ENCODE peak calls at places on chromosomes 11 and 22, in six cellular contexts. One of them, this sample, is unnamed.

GRCh38 chr22:31754813-31755212 is 994 bp downstream of the DEPDC5 start:
- DNase-seq in CD8-positive, alpha-beta memory T cell: no peak
- DNase-seq in effector memory CD4-positive, alpha-beta T cell: no peak
- DNase-seq in A549: no peak
- DNase-seq in esophagus squamous epithelium: no peak
- DNase-seq in fibroblast of lung: no peak
- DNase-seq in this sample: no peak

GRCh38 chr11:56890584-56891305 is 98.0 kb upstream of the OR5AK2 start:
- DNase-seq in CD8-positive, alpha-beta memory T cell: no peak
- DNase-seq in A549: no peak
- DNase-seq in fibroblast of lung: no peak
- DNase-seq in effector memory CD4-positive, alpha-beta T cell: no peak
- DNase-seq in esophagus squamous epithelium: no peak
- DNase-seq in this sample: no peak

GRCh38 chr11:95085117-95085825 is 4.4 kb upstream of the ENDOD1 start:
- DNase-seq in esophagus squamous epithelium: no peak
- DNase-seq in A549: no peak
- DNase-seq in fibroblast of lung: no peak
- DNase-seq in CD8-positive, alpha-beta memory T cell: no peak
- DNase-seq in effector memory CD4-positive, alpha-beta T cell: no peak
- DNase-seq in this sample: no peak

GRCh38 chr11:126992804-126993111 is 7.8 kb downstream of the KIRREL3 start:
- DNase-seq in A549: no peak
- DNase-seq in fibroblast of lung: peak; percentile 43
- DNase-seq in esophagus squamous epithelium: no peak
- DNase-seq in effector memory CD4-positive, alpha-beta T cell: no peak
- DNase-seq in CD8-positive, alpha-beta memory T cell: no peak
- DNase-seq in this sample: no peak

GRCh38 chr22:46429327-46429853 is 93.9 kb downstream of the TRMU start:
- DNase-seq in esophagus squamous epithelium: no peak
- DNase-seq in CD8-positive, alpha-beta memory T cell: no peak
- DNase-seq in A549: no peak
- DNase-seq in effector memory CD4-positive, alpha-beta T cell: no peak
- DNase-seq in fibroblast of lung: no peak
- DNase-seq in this sample: no peak

GRCh38 chr11:73461335-73461840 is 85.2 kb downstream of the RELT start:
- DNase-seq in CD8-positive, alpha-beta memory T cell: no peak
- DNase-seq in effector memory CD4-positive, alpha-beta T cell: no peak
- DNase-seq in A549: no peak
- DNase-seq in fibroblast of lung: no peak
- DNase-seq in esophagus squamous epithelium: no peak
- DNase-seq in this sample: no peak

GRCh38 chr11:130891326-130891725 is 25.0 kb downstream of the SNX19 start:
- DNase-seq in effector memory CD4-positive, alpha-beta T cell: no peak
- DNase-seq in CD8-positive, alpha-beta memory T cell: no peak
- DNase-seq in esophagus squamous epithelium: no peak
- DNase-seq in fibroblast of lung: peak; percentile 75
- DNase-seq in A549: no peak
- DNase-seq in this sample: no peak

GRCh38 chr11:118609380-118610219 is 2.2 kb downstream of the PHLDB1 start:
- DNase-seq in A549: no peak
- DNase-seq in CD8-positive, alpha-beta memory T cell: peak; percentile 30
- DNase-seq in esophagus squamous epithelium: no peak
- DNase-seq in fibroblast of lung: peak; percentile 52
- DNase-seq in effector memory CD4-positive, alpha-beta T cell: no peak
- DNase-seq in this sample: no peak

GRCh38 chr11:92865352-92865751 is 104.1 kb upstream of the MTNR1B start:
- DNase-seq in CD8-positive, alpha-beta memory T cell: no peak
- DNase-seq in fibroblast of lung: peak; percentile 38
- DNase-seq in esophagus squamous epithelium: no peak
- DNase-seq in A549: no peak
- DNase-seq in effector memory CD4-positive, alpha-beta T cell: no peak
- DNase-seq in this sample: no peak

GRCh38 chr11:122204206-122204605 is 88.2 kb upstream of the BLID start:
- DNase-seq in esophagus squamous epithelium: no peak
- DNase-seq in effector memory CD4-positive, alpha-beta T cell: no peak
- DNase-seq in fibroblast of lung: no peak
- DNase-seq in A549: no peak
- DNase-seq in CD8-positive, alpha-beta memory T cell: no peak
- DNase-seq in this sample: no peak

GRCh38 chr11:86672007-86672621 is at the start of gene ME3:
- DNase-seq in A549: peak; percentile 60
- DNase-seq in esophagus squamous epithelium: no peak
- DNase-seq in effector memory CD4-positive, alpha-beta T cell: peak; percentile 1
- DNase-seq in fibroblast of lung: peak; percentile 59
- DNase-seq in CD8-positive, alpha-beta memory T cell: peak; percentile 12
- DNase-seq in this sample: peak; percentile 35

GRCh38 chr11:86671386-86672006 is 920 bp downstream of the ME3 start:
- DNase-seq in CD8-positive, alpha-beta memory T cell: no peak
- DNase-seq in fibroblast of lung: peak; percentile 42
- DNase-seq in effector memory CD4-positive, alpha-beta T cell: no peak
- DNase-seq in esophagus squamous epithelium: no peak
- DNase-seq in A549: peak; percentile 44
- DNase-seq in this sample: no peak

GRCh38 chr11:86673872-86674750 is 1.7 kb upstream of the ME3 start:
- DNase-seq in fibroblast of lung: no peak
- DNase-seq in A549: no peak
- DNase-seq in effector memory CD4-positive, alpha-beta T cell: no peak
- DNase-seq in CD8-positive, alpha-beta memory T cell: no peak
- DNase-seq in esophagus squamous epithelium: no peak
- DNase-seq in this sample: no peak

GRCh38 chr11:86674965-86675364 is 2.5 kb upstream of the ME3 start:
- DNase-seq in effector memory CD4-positive, alpha-beta T cell: no peak
- DNase-seq in A549: no peak
- DNase-seq in esophagus squamous epithelium: no peak
- DNase-seq in CD8-positive, alpha-beta memory T cell: no peak
- DNase-seq in fibroblast of lung: no peak
- DNase-seq in this sample: no peak

DNA sequence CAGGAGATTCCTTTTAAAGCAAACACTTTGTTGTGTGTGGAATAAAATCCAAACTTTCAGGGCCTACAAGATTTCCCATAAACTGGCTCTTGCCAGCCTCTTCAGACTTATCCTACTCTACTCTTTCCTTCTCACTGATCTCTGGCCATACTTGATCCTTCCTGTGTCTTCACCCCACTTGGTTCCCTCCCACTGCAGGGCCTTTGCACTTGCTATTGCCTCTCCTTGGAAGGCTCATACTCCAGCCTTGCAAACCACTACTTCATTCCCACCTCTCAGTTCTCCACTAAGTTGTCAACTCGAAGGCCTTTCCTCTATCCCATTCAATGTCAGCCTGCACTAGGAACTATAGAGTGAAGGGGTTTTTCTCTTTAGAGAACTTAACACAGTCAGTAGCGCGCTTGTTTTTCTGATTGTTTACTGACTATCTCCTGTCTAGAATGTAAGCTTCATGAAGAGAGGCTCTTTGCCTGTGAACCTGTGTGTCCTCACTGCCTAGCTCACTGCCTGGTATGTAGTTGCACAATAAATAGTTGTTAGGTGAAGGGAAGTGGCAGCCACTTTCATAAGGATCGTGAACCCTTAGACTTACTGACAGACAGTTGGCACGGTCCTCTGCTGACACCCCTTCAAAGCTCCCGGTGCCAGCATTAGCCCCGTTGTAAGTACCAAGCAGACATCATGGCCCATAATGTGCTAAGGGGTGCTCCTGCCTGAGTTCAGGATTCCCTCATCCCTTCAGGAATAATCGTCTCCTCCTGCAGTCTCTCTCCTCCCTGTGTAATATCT is 833 bp upstream of the ME3 start:
- DNase-seq in fibroblast of lung: no peak
- DNase-seq in A549: no peak
- DNase-seq in CD8-positive, alpha-beta memory T cell: no peak
- DNase-seq in esophagus squamous epithelium: no peak
- DNase-seq in effector memory CD4-positive, alpha-beta T cell: no peak
- DNase-seq in this sample: no peak
- H3K4me3 ChIP-seq in fibroblast of lung: no peak overlapping the region
- H3K4me3 ChIP-seq in A549: no peak overlapping the region
- H3K4me3 ChIP-seq in CD8-positive, alpha-beta memory T cell: no peak overlapping the region
- H3K4me3 ChIP-seq in esophagus squamous epithelium: no peak overlapping the region
- H3K4me3 ChIP-seq in effector memory CD4-positive, alpha-beta T cell: no peak overlapping the region
- H3K4me3 ChIP-seq in this sample: no peak overlapping the region

GRCh38 chr11:66407651-66408050 is 13.2 kb upstream of the NPAS4 start:
- DNase-seq in A549: no peak
- DNase-seq in effector memory CD4-positive, alpha-beta T cell: no peak
- DNase-seq in fibroblast of lung: no peak
- DNase-seq in esophagus squamous epithelium: no peak
- DNase-seq in CD8-positive, alpha-beta memory T cell: no peak
- DNase-seq in this sample: no peak

GRCh38 chr11:66410191-66410590 is 10.6 kb upstream of the NPAS4 start:
- DNase-seq in A549: no peak
- DNase-seq in CD8-positive, alpha-beta memory T cell: no peak
- DNase-seq in effector memory CD4-positive, alpha-beta T cell: no peak
- DNase-seq in fibroblast of lung: no peak
- DNase-seq in esophagus squamous epithelium: no peak
- DNase-seq in this sample: no peak

GRCh38 chr11:66411323-66411722 is 9.5 kb upstream of the NPAS4 start:
- DNase-seq in CD8-positive, alpha-beta memory T cell: no peak
- DNase-seq in esophagus squamous epithelium: no peak
- DNase-seq in fibroblast of lung: no peak
- DNase-seq in effector memory CD4-positive, alpha-beta T cell: no peak
- DNase-seq in A549: no peak
- DNase-seq in this sample: no peak

GRCh38 chr11:66408488-66409214 is 12.2 kb upstream of the NPAS4 start:
- DNase-seq in fibroblast of lung: peak; percentile 95
- DNase-seq in CD8-positive, alpha-beta memory T cell: peak; percentile 92
- DNase-seq in esophagus squamous epithelium: no peak
- DNase-seq in effector memory CD4-positive, alpha-beta T cell: peak; percentile 87
- DNase-seq in A549: peak; percentile 91
- DNase-seq in this sample: peak; percentile 92

GRCh38 chr11:66409226-66409625 is 11.6 kb upstream of the NPAS4 start:
- DNase-seq in CD8-positive, alpha-beta memory T cell: no peak
- DNase-seq in A549: no peak
- DNase-seq in esophagus squamous epithelium: no peak
- DNase-seq in fibroblast of lung: no peak
- DNase-seq in effector memory CD4-positive, alpha-beta T cell: no peak
- DNase-seq in this sample: no peak
- H3K4me1 ChIP-seq in CD8-positive, alpha-beta memory T cell: peaks cover 3% of the 10 kb centered on the region
- H3K4me1 ChIP-seq in A549: no peaks in the 10 kb centered on the region
- H3K4me1 ChIP-seq in esophagus squamous epithelium: peaks cover 7% of the 10 kb centered on the region
- H3K4me1 ChIP-seq in fibroblast of lung: no peaks in the 10 kb centered on the region
- H3K4me1 ChIP-seq in effector memory CD4-positive, alpha-beta T cell: peaks cover 8% of the 10 kb centered on the region
- H3K4me1 ChIP-seq in this sample: peaks cover 5% of the 10 kb centered on the region

GRCh38 chr11:697028-697491 is 1.4 kb downstream of the TMEM80 start:
- DNase-seq in fibroblast of lung: peak; percentile 83
- DNase-seq in A549: no peak
- DNase-seq in effector memory CD4-positive, alpha-beta T cell: no peak
- DNase-seq in esophagus squamous epithelium: no peak
- DNase-seq in CD8-positive, alpha-beta memory T cell: no peak
- DNase-seq in this sample: no peak

GRCh38 chr11:698493-699115 is 3.0 kb downstream of the TMEM80 start:
- DNase-seq in A549: no peak
- DNase-seq in effector memory CD4-positive, alpha-beta T cell: no peak
- DNase-seq in fibroblast of lung: no peak
- DNase-seq in CD8-positive, alpha-beta memory T cell: no peak
- DNase-seq in esophagus squamous epithelium: no peak
- DNase-seq in this sample: peak; percentile 37

GRCh38 chr11:699753-700152 is 4.1 kb downstream of the TMEM80 start:
- DNase-seq in fibroblast of lung: no peak
- DNase-seq in CD8-positive, alpha-beta memory T cell: no peak
- DNase-seq in A549: no peak
- DNase-seq in effector memory CD4-positive, alpha-beta T cell: no peak
- DNase-seq in esophagus squamous epithelium: no peak
- DNase-seq in this sample: no peak

GRCh38 chr11:699116-699508 is 3.5 kb downstream of the TMEM80 start:
- DNase-seq in esophagus squamous epithelium: no peak
- DNase-seq in fibroblast of lung: peak; percentile 18
- DNase-seq in effector memory CD4-positive, alpha-beta T cell: no peak
- DNase-seq in CD8-positive, alpha-beta memory T cell: no peak
- DNase-seq in A549: no peak
- DNase-seq in this sample: no peak

DNA sequence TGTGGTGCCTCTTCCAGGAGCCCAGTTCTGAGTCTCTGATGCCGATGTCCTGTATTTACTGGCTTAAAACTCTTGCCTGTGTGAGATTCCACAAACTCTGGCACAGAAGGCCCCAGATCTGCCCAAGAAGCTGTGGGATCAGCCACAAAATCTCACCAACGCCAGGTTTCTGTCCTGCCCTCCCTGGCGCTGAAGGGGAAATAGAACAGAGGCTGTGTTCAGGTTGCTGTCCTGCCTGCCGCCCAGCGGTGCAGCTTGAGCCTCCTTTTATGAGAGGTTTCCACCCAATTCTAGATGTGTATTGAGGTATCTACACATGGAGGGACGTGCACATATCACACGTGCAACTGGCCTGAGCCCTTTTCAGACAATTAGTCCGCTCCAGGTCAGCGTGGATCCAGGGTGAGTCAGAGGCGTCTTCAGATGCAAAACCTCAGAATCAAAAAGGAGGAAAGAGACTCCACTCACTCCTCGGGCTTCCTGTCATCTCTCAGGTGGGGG is 2.2 kb downstream of the TMEM80 start:
- DNase-seq in A549: no peak
- DNase-seq in fibroblast of lung: no peak
- DNase-seq in esophagus squamous epithelium: no peak
- DNase-seq in effector memory CD4-positive, alpha-beta T cell: no peak
- DNase-seq in CD8-positive, alpha-beta memory T cell: no peak
- DNase-seq in this sample: no peak
- H3K4me3 ChIP-seq in A549: no peak overlapping the region
- H3K4me3 ChIP-seq in fibroblast of lung: no peak overlapping the region
- H3K4me3 ChIP-seq in esophagus squamous epithelium: peak overlapping the region; percentile 64
- H3K4me3 ChIP-seq in effector memory CD4-positive, alpha-beta T cell: no peak overlapping the region
- H3K4me3 ChIP-seq in CD8-positive, alpha-beta memory T cell: no peak overlapping the region
- H3K4me3 ChIP-seq in this sample: no peak overlapping the region

GRCh38 chr22:26616650-26617049 is 1.2 kb downstream of the CRYBB1 start:
- DNase-seq in fibroblast of lung: no peak
- DNase-seq in A549: no peak
- DNase-seq in effector memory CD4-positive, alpha-beta T cell: no peak
- DNase-seq in CD8-positive, alpha-beta memory T cell: no peak
- DNase-seq in esophagus squamous epithelium: no peak
- DNase-seq in this sample: no peak

GRCh38 chr22:26617251-26618199 is at the start of gene CRYBB1:
- DNase-seq in CD8-positive, alpha-beta memory T cell: no peak
- DNase-seq in fibroblast of lung: peak; percentile 31
- DNase-seq in effector memory CD4-positive, alpha-beta T cell: no peak
- DNase-seq in A549: no peak
- DNase-seq in esophagus squamous epithelium: no peak
- DNase-seq in this sample: no peak

GRCh38 chr22:26615830-26616435 is 1.9 kb downstream of the CRYBB1 start:
- DNase-seq in A549: no peak
- DNase-seq in effector memory CD4-positive, alpha-beta T cell: no peak
- DNase-seq in esophagus squamous epithelium: no peak
- DNase-seq in fibroblast of lung: no peak
- DNase-seq in CD8-positive, alpha-beta memory T cell: no peak
- DNase-seq in this sample: no peak

GRCh38 chr22:26612652-26613051 is 5.2 kb downstream of the CRYBB1 start:
- DNase-seq in fibroblast of lung: no peak
- DNase-seq in esophagus squamous epithelium: no peak
- DNase-seq in effector memory CD4-positive, alpha-beta T cell: no peak
- DNase-seq in A549: no peak
- DNase-seq in CD8-positive, alpha-beta memory T cell: no peak
- DNase-seq in this sample: no peak

DNA sequence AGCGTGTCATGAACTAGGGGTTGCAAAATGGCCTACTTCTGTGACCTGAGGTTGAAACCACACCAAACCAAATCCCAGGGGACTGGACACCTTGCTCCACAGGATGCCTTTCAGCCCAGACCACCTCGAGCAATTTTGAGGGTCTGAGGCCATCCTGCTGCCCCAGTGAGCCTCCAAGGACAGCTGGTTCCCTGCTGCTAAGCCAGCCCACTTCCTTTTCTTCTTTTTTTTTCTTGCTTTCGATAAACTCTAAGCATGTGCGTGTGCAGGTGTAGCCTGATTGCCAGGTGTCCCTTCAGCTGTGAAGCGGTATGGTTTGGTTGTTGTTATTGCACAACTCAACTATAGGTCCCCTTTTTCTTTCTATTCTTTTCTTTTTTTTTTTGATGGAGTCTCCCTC is 2.7 kb downstream of the CRYBB1 start:
- DNase-seq in A549: no peak
- DNase-seq in effector memory CD4-positive, alpha-beta T cell: no peak
- DNase-seq in fibroblast of lung: no peak
- DNase-seq in CD8-positive, alpha-beta memory T cell: no peak
- DNase-seq in esophagus squamous epithelium: no peak
- DNase-seq in this sample: no peak
- H3K4me1 ChIP-seq in A549: no peaks in the 10 kb centered on the region
- H3K4me1 ChIP-seq in effector memory CD4-positive, alpha-beta T cell: peaks cover 9% of the 10 kb centered on the region
- H3K4me1 ChIP-seq in fibroblast of lung: peaks cover 12% of the 10 kb centered on the region
- H3K4me1 ChIP-seq in CD8-positive, alpha-beta memory T cell: peaks cover 13% of the 10 kb centered on the region
- H3K4me1 ChIP-seq in esophagus squamous epithelium: no peaks in the 10 kb centered on the region
- H3K4me1 ChIP-seq in this sample: peaks cover 11% of the 10 kb centered on the region